ENCODE peak calls at places on chromosomes 5 and 9, in six cellular contexts. I is omental fat pad; C is ACHN; S is breast epithelium; B is SK-MEL-5; M is CD4-positive, CD25-positive, alpha-beta regulatory T cell. T is an unnamed sample.

GRCh38 chr5:116947691-116948528 is 373.3 kb upstream of the SEMA6A start:
- DNase-seq in S (peak), M (peak), B (peak), C (peak), I (peak), T (peak)

GRCh38 chr5:10353241-10354047 is at the start of gene MARCHF6:
- DNase-seq in M (peak), C (peak), I (peak), B (peak), S (peak), T (peak)

GRCh38 chr9:92715488-92716231 is 45.7 kb upstream of the IPPK start:
- DNase-seq in M (no peak), B (no peak), S (no peak), C (no peak), I (no peak), T (no peak)

GRCh38 chr9:13934411-13934810 is 379.5 kb downstream of the NFIB start:
- DNase-seq in S (no peak), C (no peak), B (no peak), M (no peak), I (no peak), T (no peak)

GRCh38 chr5:119694284-119694683 is 64.9 kb downstream of the FAM170A start:
- DNase-seq in M (no peak), B (no peak), I (no peak), C (no peak), S (no peak), T (no peak)

GRCh38 chr9:5448461-5448860 is 1.9 kb upstream of the CD274 start:
- DNase-seq in S (no peak), C (no peak), B (no peak), I (no peak), M (no peak), T (no peak)

GRCh38 chr9:136974834-136975535 is 2.3 kb upstream of the PTGDS start:
- DNase-seq in I (no peak), M (peak), B (no peak), C (no peak), S (no peak), T (no peak)

GRCh38 chr9:36765468-36766341 is 193.0 kb downstream of the MELK start:
- DNase-seq in I (no peak), S (no peak), B (peak), M (peak), C (peak), T (peak)

GRCh38 chr9:91154686-91155085 is 207.0 kb downstream of the AUH start:
- DNase-seq in M (no peak), C (no peak), I (no peak), B (no peak), S (no peak), T (no peak)

GRCh38 chr9:97556036-97556720 is 54.7 kb downstream of the TMOD1 start:
- DNase-seq in B (no peak), I (no peak), M (no peak), S (no peak), C (no peak), T (peak)

GRCh38 chr9:136110082-136111061 is 8.3 kb downstream of the TMEM250 start:
- DNase-seq in I (no peak), S (no peak), C (peak), M (peak), B (no peak), T (no peak)

GRCh38 chr9:6014668-6015270 is 655 bp downstream of the RANBP6 start:
- DNase-seq in B (no peak), C (peak), S (no peak), M (peak), I (no peak), T (no peak)

GRCh38 chr5:55308254-55308836 is 556 bp downstream of the MTREX start:
- DNase-seq in M (peak), S (no peak), C (peak), B (peak), I (no peak), T (no peak)

GRCh38 chr9:135328485-135329417 is 150.8 kb upstream of the PPP1R26 start:
- DNase-seq in B (no peak), S (peak), C (no peak), I (no peak), M (no peak), T (peak)

GRCh38 chr5:147968855-147969254 is 62.5 kb upstream of the C5orf46 start:
- DNase-seq in S (no peak), B (no peak), M (no peak), I (no peak), C (no peak), T (no peak)

T was measured in upper lobe of right lung.